ENCODE peak calls at places on chromosomes 16 and 17, in seven cellular contexts. B is IMR-90, C is HCT116, X is neuronal stem cell, H is AG04450, K is OCI-LY7, R is tibial artery. F is an unnamed sample. For H3K9me3, the result is how much of the 10 kb centered on the place peaks cover.

GRCh38 chr16:1101133-1101532 is 5.1 kb upstream of the C1QTNF8 start:
- DNase-seq in R (no peak), H (no peak), X (no peak), B (no peak), K (no peak), C (no peak), F (no peak)

GRCh38 chr17:32350662-32351418 is 883 bp downstream of the ZNF207 start:
- DNase-seq in B (peak), X (no peak), R (no peak), C (no peak), H (no peak), K (peak), F (peak)

GRCh38 chr16:55873122-55873521 is 2.1 kb downstream of the CES5A start:
- DNase-seq in H (no peak), X (no peak), K (no peak), R (no peak), B (no peak), C (no peak), F (no peak)

GRCh38 chr16:1770328-1771071 is 843 bp downstream of the NME3 start:
- DNase-seq in H (no peak), C (peak), R (peak), X (peak), B (peak), K (peak), F (peak)

GRCh38 chr17:33291248-33292183 is 1.6 kb downstream of the ASIC2 start:
- DNase-seq in K (no peak), C (no peak), B (peak), X (peak), H (no peak), R (no peak), F (no peak)

GRCh38 chr17:350706-351435 is 1.7 kb downstream of the RPH3AL start:
- DNase-seq in K (no peak), H (no peak), R (peak), C (no peak), B (no peak), X (no peak), F (no peak)

GRCh38 chr16:11636172-11636721 is 32.0 kb upstream of the SNN start:
- DNase-seq in K (no peak), X (no peak), H (no peak), R (no peak), C (no peak), B (no peak), F (no peak)

GRCh38 chr17:30323895-30324319 is 9.9 kb downstream of the TMIGD1 start:
- DNase-seq in B (no peak), K (peak), R (no peak), X (no peak), C (peak), H (no peak), F (no peak)

GRCh38 chr16:29806641-29807425 is 504 bp downstream of the MAZ start:
- DNase-seq in B (no peak), C (no peak), H (no peak), R (peak), K (peak), X (no peak), F (no peak)

GRCh38 chr17:45170976-45171337 is 9.3 kb downstream of the HEXIM2 start:
- DNase-seq in B (peak), K (no peak), R (peak), C (peak), H (no peak), X (no peak), F (no peak)

GRCh38 chr16:22763655-22764054 is 50.3 kb upstream of the HS3ST2 start:
- DNase-seq in K (no peak), H (no peak), C (no peak), X (no peak), R (no peak), B (no peak), F (no peak)

GRCh38 chr17:65290616-65291015 is 153.4 kb downstream of the RGS9 start:
- DNase-seq in H (no peak), C (no peak), R (no peak), B (no peak), X (no peak), K (no peak), F (no peak)

GRCh38 chr16:54783980-54784379 is 146.7 kb upstream of the IRX5 start:
- DNase-seq in C (no peak), X (no peak), K (no peak), H (no peak), R (no peak), B (no peak), F (no peak)

GRCh38 chr17:48878920-48879898 is 13.4 kb upstream of the ATP5MC1 start:
- DNase-seq in R (no peak), K (peak), X (peak), H (peak), C (peak), B (peak), F (peak)

GRCh38 chr16:31458073-31458834 is 1.0 kb upstream of the ARMC5 start:
- DNase-seq in C (no peak), B (peak), H (no peak), X (no peak), K (peak), R (peak), F (peak)

GRCh38 chr17:37759014-37759637 is 14.3 kb upstream of the HNF1B start:
- DNase-seq in B (no peak), H (no peak), X (no peak), R (no peak), K (no peak), C (no peak), F (no peak)

GRCh38 chr16:71572497-71573116 is 4.3 kb downstream of the TAT start:
- DNase-seq in K (no peak), R (no peak), C (no peak), H (no peak), B (no peak), X (no peak), F (no peak)

GRCh38 chr16:14485131-14485551 is 144.9 kb downstream of the PARN start:
- DNase-seq in X (no peak), K (no peak), R (no peak), C (no peak), B (peak), H (no peak), F (no peak)

GRCh38 chr17:8063761-8064589 is 23.5 kb downstream of the ALOX12B start:
- DNase-seq in C (no peak), B (no peak), K (no peak), H (no peak), X (no peak), R (no peak), F (no peak)

GRCh38 chr17:70022175-70022574 is 52.9 kb upstream of the KCNJ16 start:
- DNase-seq in B (peak), R (no peak), K (no peak), C (no peak), X (no peak), H (no peak), F (no peak)
- H3K9me3 ChIP-seq in B (under half), R (under half), K (under half), C (under half), X (under half), H (under half), F (under half)

DNA sequence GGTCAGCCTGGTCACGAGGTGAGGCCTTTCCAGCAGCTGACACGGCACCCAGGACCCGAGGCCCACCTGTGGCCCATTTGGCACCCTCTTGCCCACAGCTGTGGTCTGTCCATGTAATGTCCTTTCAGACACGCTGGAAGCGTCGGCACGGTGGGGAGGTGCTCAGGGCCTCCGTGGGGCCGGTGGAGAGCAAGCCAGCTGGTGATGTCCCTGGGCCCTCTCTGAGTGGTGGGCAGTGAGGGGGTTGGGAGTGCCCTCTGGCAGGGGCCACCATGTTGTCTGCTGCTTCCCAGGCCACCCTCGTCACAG is 97.3 kb upstream of the ZNF469 start:
- DNase-seq in X (no peak), B (no peak), K (no peak), R (no peak), C (no peak), H (no peak), F (no peak)
- H3K9me3 ChIP-seq in X (under half), B (under half), K (under half), R (under half), C (under half), H (under half), F (under half)

GRCh38 chr17:40760105-40761016 is 5.2 kb upstream of the KRT25 start:
- DNase-seq in R (no peak), H (no peak), B (no peak), K (no peak), X (no peak), C (no peak), F (no peak)
- H3K9me3 ChIP-seq in R (under half), H (under half), B (under half), K (under half), X (under half), C (under half), F (under half)

DNA sequence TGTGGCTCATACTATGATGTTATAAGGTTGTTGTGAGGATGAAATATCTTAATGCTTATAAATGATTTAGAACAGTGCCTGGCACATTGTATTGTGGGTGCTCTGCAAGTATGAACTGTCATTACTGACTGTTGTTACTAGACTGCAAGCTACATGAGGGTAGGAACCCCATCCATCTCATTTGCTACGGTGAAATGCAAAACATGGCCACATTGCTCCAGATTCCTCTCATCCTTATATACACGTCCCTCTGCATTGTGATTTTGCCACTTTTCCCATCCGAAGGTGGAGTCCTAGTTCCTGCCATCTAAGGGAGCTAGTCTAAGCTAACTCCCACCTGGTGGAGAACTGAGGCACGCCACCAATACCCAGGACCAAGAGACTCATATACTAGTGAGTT is 29.8 kb downstream of the HSBP1 start:
- DNase-seq in H (no peak), R (no peak), K (no peak), C (no peak), X (no peak), B (no peak), F (no peak)
- H3K9me3 ChIP-seq in H (under half), R (under half), K (under half), C (under half), X (under half), B (under half), F (under half)

DNA sequence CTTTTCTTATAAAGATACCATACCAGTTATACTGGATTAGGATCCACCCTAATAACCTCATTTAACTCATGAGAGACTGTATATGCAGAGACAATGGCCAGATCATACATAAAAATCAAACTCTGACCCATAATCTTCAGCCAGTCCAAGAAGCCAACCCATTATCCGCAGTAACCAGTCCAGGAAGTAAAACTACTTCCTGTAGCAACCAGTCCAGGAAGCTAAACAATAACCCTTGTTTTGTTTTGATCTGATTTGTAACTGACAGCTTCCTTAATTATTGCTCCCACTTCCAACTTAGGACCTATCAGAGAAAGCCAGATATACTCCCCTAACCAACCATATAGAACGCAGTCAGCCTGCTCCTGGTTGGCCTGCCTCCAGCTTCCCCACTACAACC is 19.2 kb upstream of the SSTR2 start:
- DNase-seq in H (no peak), B (no peak), X (no peak), R (no peak), C (no peak), K (no peak), F (no peak)
- H3K9me3 ChIP-seq in H (under half), B (under half), X (under half), R (under half), C (under half), K (under half), F (under half)

DNA sequence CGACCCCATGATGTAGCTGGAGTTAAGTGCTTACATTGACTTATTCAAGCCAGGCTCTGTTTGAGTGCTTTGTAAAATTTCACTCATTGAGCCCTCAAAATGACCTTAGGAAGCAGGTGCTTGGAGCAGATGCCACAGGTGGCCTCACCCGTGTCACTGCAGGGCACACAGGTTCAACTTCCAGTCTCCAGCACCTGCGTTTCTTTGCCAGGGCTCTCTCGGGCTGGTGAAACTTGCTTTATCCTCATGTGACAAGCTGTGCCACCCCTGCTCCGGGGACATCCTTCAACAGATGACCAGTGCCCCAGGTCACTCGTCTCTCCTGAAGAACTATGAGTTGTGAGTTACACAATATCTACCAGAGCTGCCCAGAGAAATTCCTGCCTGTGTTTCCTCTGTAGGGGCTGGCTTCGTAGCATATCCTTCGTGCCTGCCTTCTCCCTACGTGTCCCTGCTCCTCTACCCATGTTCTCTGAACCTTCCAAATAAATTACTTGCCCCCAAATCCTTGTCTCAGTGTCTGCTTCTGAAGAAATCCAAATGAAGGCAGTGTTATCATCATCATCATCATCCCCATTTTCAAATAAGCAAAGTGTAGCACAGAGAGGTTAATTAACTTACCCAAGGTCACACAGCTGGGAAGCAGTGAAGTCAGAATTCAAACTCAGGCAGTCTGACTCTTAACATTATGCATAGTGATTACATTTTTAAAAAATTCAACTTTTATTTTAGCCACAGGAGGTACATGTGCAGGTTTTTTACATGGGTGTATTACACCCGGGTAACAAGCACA is 352.5 kb downstream of the NPIPA8 start:
- DNase-seq in H (no peak), X (no peak), B (no peak), C (no peak), K (no peak), R (no peak), F (no peak)
- H3K9me3 ChIP-seq in H (under half), X (under half), B (under half), C (under half), K (under half), R (under half), F (under half)

GRCh38 chr16:79061199-79061598 is 539.3 kb downstream of the MAF start:
- DNase-seq in H (no peak), B (no peak), K (no peak), R (no peak), X (no peak), C (no peak), F (no peak)

GRCh38 chr16:79066621-79067020 is 533.9 kb downstream of the MAF start:
- DNase-seq in C (no peak), B (no peak), R (no peak), K (no peak), X (no peak), H (no peak), F (no peak)

GRCh38 chr16:79067600-79067999 is 532.9 kb downstream of the MAF start:
- DNase-seq in R (no peak), X (no peak), K (no peak), B (no peak), C (no peak), H (no peak), F (no peak)

GRCh38 chr16:79062336-79062735 is 538.2 kb downstream of the MAF start:
- DNase-seq in H (no peak), C (no peak), R (no peak), B (no peak), K (no peak), X (no peak), F (no peak)

GRCh38 chr16:79064259-79064658 is 536.3 kb downstream of the MAF start:
- DNase-seq in X (no peak), C (no peak), R (no peak), B (no peak), H (no peak), K (no peak), F (no peak)
- H3K9me3 ChIP-seq in X (under half), C (under half), R (under half), B (under half), H (under half), K (under half), F (under half)

GRCh38 chr16:68564367-68564985 is 25.4 kb downstream of the ZFP90 start:
- DNase-seq in X (no peak), K (peak), H (no peak), R (no peak), B (peak), C (no peak), F (no peak)
- H3K9me3 ChIP-seq in X (half or more), K (half or more), H (half or more), R (half or more), B (half or more), C (half or more), F (under half)

DNA sequence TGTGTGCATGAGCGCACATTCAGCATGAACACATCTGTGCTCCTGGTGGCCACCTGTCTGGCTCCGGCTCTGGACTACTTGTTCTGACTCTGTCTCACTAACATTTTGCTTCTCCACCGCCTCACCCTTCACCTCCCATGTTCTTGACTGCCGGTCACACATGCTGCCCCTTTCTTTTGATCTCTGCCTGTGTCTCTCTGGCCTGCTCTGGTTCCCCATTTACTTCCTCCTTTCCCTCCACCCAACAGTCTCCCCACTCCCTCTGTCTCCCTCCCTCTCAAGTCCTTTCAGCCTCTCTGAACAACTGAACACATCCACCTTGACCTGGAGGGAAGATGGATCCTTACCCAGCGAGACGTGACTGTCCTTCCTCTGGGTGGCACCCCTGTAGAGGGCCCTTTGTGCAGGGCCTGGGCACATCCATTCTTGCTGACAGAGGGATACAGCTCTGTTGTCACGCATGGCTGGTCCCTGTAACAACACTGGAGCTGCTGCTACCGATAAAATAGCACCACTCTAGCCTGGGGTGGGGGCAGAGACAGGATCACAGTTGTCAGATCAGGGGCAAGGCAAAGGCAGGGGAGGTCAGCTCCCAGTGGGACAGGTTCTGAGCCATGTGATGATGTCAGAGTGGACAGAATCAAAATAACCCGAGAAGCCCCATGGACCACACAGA is 11.0 kb downstream of the ZSCAN32 start:
- DNase-seq in R (no peak), K (peak), C (no peak), X (no peak), B (no peak), H (no peak), F (no peak)
- H3K9me3 ChIP-seq in R (under half), K (under half), C (under half), X (under half), B (half or more), H (half or more), F (under half)

GRCh38 chr16:35691057-35691456 is 2231.6 kb downstream of the TP53TG3F start:
- DNase-seq in K (no peak), C (no peak), B (no peak), H (no peak), R (peak), X (no peak), F (no peak)
- H3K9me3 ChIP-seq in K (under half), C (under half), B (under half), H (half or more), R (under half), X (under half), F (under half)